ENCODE peak calls at places on chromosomes 2 and 18, in seven cellular contexts. One of them, this sample, is unnamed.

GRCh38 chr2:41500895-41501294 is 546.9 kb upstream of the PKDCC start:
- DNase-seq in effector memory CD4-positive, alpha-beta T cell: no peak
- DNase-seq in NT2/D1: no peak
- DNase-seq in heart right ventricle: no peak
- DNase-seq in tibial nerve: no peak
- DNase-seq in AG10803: no peak
- DNase-seq in naive thymus-derived CD4-positive, alpha-beta T cell: no peak
- DNase-seq in this sample: no peak

GRCh38 chr2:227657204-227657845 is 9.3 kb upstream of the SCYGR5 start:
- DNase-seq in tibial nerve: no peak
- DNase-seq in AG10803: no peak
- DNase-seq in heart right ventricle: no peak
- DNase-seq in NT2/D1: no peak
- DNase-seq in naive thymus-derived CD4-positive, alpha-beta T cell: no peak
- DNase-seq in effector memory CD4-positive, alpha-beta T cell: no peak
- DNase-seq in this sample: no peak

GRCh38 chr2:230944804-230945372 is 19.8 kb upstream of the GPR55 start:
- DNase-seq in naive thymus-derived CD4-positive, alpha-beta T cell: no peak
- DNase-seq in effector memory CD4-positive, alpha-beta T cell: no peak
- DNase-seq in tibial nerve: no peak
- DNase-seq in heart right ventricle: no peak
- DNase-seq in NT2/D1: no peak
- DNase-seq in AG10803: no peak
- DNase-seq in this sample: no peak

GRCh38 chr2:86625096-86625495 is 1.4 kb upstream of the RNF103 start:
- DNase-seq in effector memory CD4-positive, alpha-beta T cell: no peak
- DNase-seq in NT2/D1: no peak
- DNase-seq in heart right ventricle: no peak
- DNase-seq in naive thymus-derived CD4-positive, alpha-beta T cell: no peak
- DNase-seq in AG10803: no peak
- DNase-seq in tibial nerve: no peak
- DNase-seq in this sample: no peak

GRCh38 chr2:196226058-196226747 is 54.8 kb upstream of the STK17B start:
- DNase-seq in effector memory CD4-positive, alpha-beta T cell: no peak
- DNase-seq in NT2/D1: no peak
- DNase-seq in tibial nerve: no peak
- DNase-seq in naive thymus-derived CD4-positive, alpha-beta T cell: no peak
- DNase-seq in heart right ventricle: no peak
- DNase-seq in AG10803: no peak
- DNase-seq in this sample: no peak

GRCh38 chr2:105643405-105644173 is 101.1 kb upstream of the NCK2 start:
- DNase-seq in NT2/D1: no peak
- DNase-seq in effector memory CD4-positive, alpha-beta T cell: no peak
- DNase-seq in tibial nerve: no peak
- DNase-seq in naive thymus-derived CD4-positive, alpha-beta T cell: no peak
- DNase-seq in AG10803: no peak
- DNase-seq in heart right ventricle: no peak
- DNase-seq in this sample: no peak

GRCh38 chr2:64168756-64169155 is 24.5 kb upstream of the PELI1 start:
- DNase-seq in NT2/D1: no peak
- DNase-seq in heart right ventricle: no peak
- DNase-seq in AG10803: no peak
- DNase-seq in naive thymus-derived CD4-positive, alpha-beta T cell: no peak
- DNase-seq in tibial nerve: no peak
- DNase-seq in effector memory CD4-positive, alpha-beta T cell: no peak
- DNase-seq in this sample: no peak

GRCh38 chr2:85678794-85679672 is 11.0 kb upstream of the SFTPB start:
- DNase-seq in heart right ventricle: peak
- DNase-seq in naive thymus-derived CD4-positive, alpha-beta T cell: peak
- DNase-seq in NT2/D1: peak
- DNase-seq in effector memory CD4-positive, alpha-beta T cell: peak
- DNase-seq in tibial nerve: peak
- DNase-seq in AG10803: peak
- DNase-seq in this sample: peak

GRCh38 chr18:38747153-38747552 is 1181.6 kb upstream of the CELF4 start:
- DNase-seq in effector memory CD4-positive, alpha-beta T cell: no peak
- DNase-seq in tibial nerve: no peak
- DNase-seq in heart right ventricle: no peak
- DNase-seq in AG10803: no peak
- DNase-seq in naive thymus-derived CD4-positive, alpha-beta T cell: no peak
- DNase-seq in NT2/D1: no peak
- DNase-seq in this sample: no peak

GRCh38 chr18:33833847-33834246 is 255.8 kb downstream of the ASXL3 start:
- DNase-seq in tibial nerve: no peak
- DNase-seq in effector memory CD4-positive, alpha-beta T cell: no peak
- DNase-seq in NT2/D1: no peak
- DNase-seq in AG10803: no peak
- DNase-seq in naive thymus-derived CD4-positive, alpha-beta T cell: no peak
- DNase-seq in heart right ventricle: no peak
- DNase-seq in this sample: no peak

GRCh38 chr2:127225186-127225960 is 5.3 kb upstream of the CYP27C1 start:
- DNase-seq in naive thymus-derived CD4-positive, alpha-beta T cell: no peak
- DNase-seq in AG10803: peak
- DNase-seq in NT2/D1: no peak
- DNase-seq in tibial nerve: no peak
- DNase-seq in effector memory CD4-positive, alpha-beta T cell: no peak
- DNase-seq in heart right ventricle: no peak
- DNase-seq in this sample: no peak

GRCh38 chr2:227163998-227164744 is at the start of the genes COL4A3 and COL4A4:
- DNase-seq in AG10803: no peak
- DNase-seq in naive thymus-derived CD4-positive, alpha-beta T cell: peak
- DNase-seq in heart right ventricle: peak
- DNase-seq in effector memory CD4-positive, alpha-beta T cell: no peak
- DNase-seq in NT2/D1: no peak
- DNase-seq in tibial nerve: no peak
- DNase-seq in this sample: no peak

GRCh38 chr2:109562421-109562820 is 51.3 kb downstream of the SEPTIN10 start:
- DNase-seq in naive thymus-derived CD4-positive, alpha-beta T cell: no peak
- DNase-seq in tibial nerve: no peak
- DNase-seq in effector memory CD4-positive, alpha-beta T cell: no peak
- DNase-seq in AG10803: no peak
- DNase-seq in heart right ventricle: no peak
- DNase-seq in NT2/D1: no peak
- DNase-seq in this sample: no peak

GRCh38 chr2:191845248-191845715 is 1.6 kb downstream of the CAVIN2 start:
- DNase-seq in heart right ventricle: peak
- DNase-seq in NT2/D1: no peak
- DNase-seq in effector memory CD4-positive, alpha-beta T cell: no peak
- DNase-seq in AG10803: no peak
- DNase-seq in tibial nerve: no peak
- DNase-seq in naive thymus-derived CD4-positive, alpha-beta T cell: no peak
- DNase-seq in this sample: no peak

GRCh38 chr2:149611100-149611820 is 23.7 kb upstream of the MMADHC start:
- DNase-seq in tibial nerve: no peak
- DNase-seq in NT2/D1: no peak
- DNase-seq in effector memory CD4-positive, alpha-beta T cell: no peak
- DNase-seq in heart right ventricle: no peak
- DNase-seq in AG10803: peak
- DNase-seq in naive thymus-derived CD4-positive, alpha-beta T cell: no peak
- DNase-seq in this sample: no peak

GRCh38 chr18:59748628-59749360 is 51.6 kb upstream of the CCBE1 start:
- DNase-seq in heart right ventricle: no peak
- DNase-seq in effector memory CD4-positive, alpha-beta T cell: no peak
- DNase-seq in NT2/D1: no peak
- DNase-seq in tibial nerve: no peak
- DNase-seq in naive thymus-derived CD4-positive, alpha-beta T cell: no peak
- DNase-seq in AG10803: peak
- DNase-seq in this sample: no peak

GRCh38 chr18:75247041-75247551 is 36.5 kb downstream of the TSHZ1 start:
- DNase-seq in heart right ventricle: no peak
- DNase-seq in effector memory CD4-positive, alpha-beta T cell: no peak
- DNase-seq in AG10803: peak
- DNase-seq in NT2/D1: no peak
- DNase-seq in tibial nerve: no peak
- DNase-seq in naive thymus-derived CD4-positive, alpha-beta T cell: no peak
- DNase-seq in this sample: peak

GRCh38 chr2:73228631-73229030 is 4.4 kb downstream of the PRADC1 start:
- DNase-seq in heart right ventricle: no peak
- DNase-seq in AG10803: no peak
- DNase-seq in naive thymus-derived CD4-positive, alpha-beta T cell: no peak
- DNase-seq in NT2/D1: no peak
- DNase-seq in effector memory CD4-positive, alpha-beta T cell: no peak
- DNase-seq in tibial nerve: no peak
- DNase-seq in this sample: no peak

GRCh38 chr18:24397131-24397693 is 412 bp downstream of the OSBPL1A start:
- DNase-seq in naive thymus-derived CD4-positive, alpha-beta T cell: no peak
- DNase-seq in effector memory CD4-positive, alpha-beta T cell: peak
- DNase-seq in heart right ventricle: peak
- DNase-seq in AG10803: peak
- DNase-seq in NT2/D1: no peak
- DNase-seq in tibial nerve: peak
- DNase-seq in this sample: peak
- H3K4me3 ChIP-seq in naive thymus-derived CD4-positive, alpha-beta T cell: peak
- H3K4me3 ChIP-seq in effector memory CD4-positive, alpha-beta T cell: peak
- H3K4me3 ChIP-seq in heart right ventricle: peak
- H3K4me3 ChIP-seq in AG10803: peak
- H3K4me3 ChIP-seq in NT2/D1: peak
- H3K4me3 ChIP-seq in tibial nerve: peak
- H3K4me3 ChIP-seq in this sample: peak

DNA sequence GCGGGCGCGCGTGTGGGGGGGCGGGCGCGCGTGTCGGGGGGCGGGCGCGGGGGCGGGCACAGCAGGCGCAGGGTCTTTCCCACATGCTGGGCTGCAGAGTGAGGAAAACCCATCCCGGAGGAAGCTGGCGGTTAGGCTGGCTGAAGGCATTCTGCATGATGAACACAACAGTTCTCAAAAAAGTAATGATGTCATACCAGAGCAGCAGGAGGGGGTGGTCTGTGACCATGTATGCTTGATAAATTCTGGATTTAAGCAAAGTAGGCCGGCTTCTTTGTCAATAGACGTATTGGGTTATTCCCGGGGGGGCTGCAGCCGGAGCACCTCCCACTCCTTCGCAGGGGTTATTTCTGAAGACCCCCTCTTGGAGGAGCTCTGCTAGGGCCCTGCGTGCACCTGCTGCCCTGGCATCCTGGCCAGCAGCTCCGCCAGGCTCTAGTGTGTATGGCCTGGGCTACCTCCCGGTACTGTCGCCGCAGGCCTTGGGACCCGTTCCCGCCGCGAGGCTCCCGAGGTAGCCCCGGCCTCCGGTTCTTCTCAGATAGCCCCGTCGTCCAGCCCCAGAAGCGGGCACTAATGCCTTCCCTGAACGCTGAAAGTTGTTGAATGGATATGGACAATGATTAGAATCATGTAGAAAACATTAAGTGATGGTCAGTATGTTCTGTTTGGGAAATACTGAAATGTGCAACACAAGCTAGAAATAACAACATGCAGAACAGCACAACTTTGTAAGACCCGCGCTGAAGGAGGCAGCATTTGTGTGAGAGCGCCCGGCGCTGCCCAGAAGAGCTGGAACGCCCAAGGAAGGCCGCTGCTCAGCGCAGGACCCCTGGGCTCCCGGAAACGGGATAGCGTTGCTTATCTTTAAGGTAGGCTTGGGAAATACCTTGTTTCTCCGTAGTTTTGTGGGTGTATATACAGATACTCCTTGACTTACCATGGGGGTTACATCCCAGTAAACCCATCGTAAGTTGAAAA is 101.4 kb upstream of the RAB6C start:
- DNase-seq in naive thymus-derived CD4-positive, alpha-beta T cell: no peak
- DNase-seq in NT2/D1: no peak
- DNase-seq in AG10803: peak
- DNase-seq in tibial nerve: no peak
- DNase-seq in effector memory CD4-positive, alpha-beta T cell: no peak
- DNase-seq in heart right ventricle: no peak
- DNase-seq in this sample: peak
- H3K4me3 ChIP-seq in naive thymus-derived CD4-positive, alpha-beta T cell: peak
- H3K4me3 ChIP-seq in NT2/D1: peak
- H3K4me3 ChIP-seq in AG10803: peak
- H3K4me3 ChIP-seq in tibial nerve: peak
- H3K4me3 ChIP-seq in effector memory CD4-positive, alpha-beta T cell: peak
- H3K4me3 ChIP-seq in heart right ventricle: peak
- H3K4me3 ChIP-seq in this sample: peak

GRCh38 chr2:9814129-9814868 is 29.0 kb upstream of the TAF1B start:
- DNase-seq in tibial nerve: no peak
- DNase-seq in heart right ventricle: no peak
- DNase-seq in NT2/D1: no peak
- DNase-seq in AG10803: no peak
- DNase-seq in effector memory CD4-positive, alpha-beta T cell: no peak
- DNase-seq in naive thymus-derived CD4-positive, alpha-beta T cell: no peak
- DNase-seq in this sample: no peak
- H3K4me3 ChIP-seq in tibial nerve: no peak
- H3K4me3 ChIP-seq in heart right ventricle: no peak
- H3K4me3 ChIP-seq in NT2/D1: no peak
- H3K4me3 ChIP-seq in AG10803: peak
- H3K4me3 ChIP-seq in effector memory CD4-positive, alpha-beta T cell: no peak
- H3K4me3 ChIP-seq in naive thymus-derived CD4-positive, alpha-beta T cell: no peak
- H3K4me3 ChIP-seq in this sample: no peak

GRCh38 chr2:36287363-36288275 is 68.0 kb upstream of the CRIM1 start:
- DNase-seq in heart right ventricle: no peak
- DNase-seq in NT2/D1: no peak
- DNase-seq in effector memory CD4-positive, alpha-beta T cell: no peak
- DNase-seq in naive thymus-derived CD4-positive, alpha-beta T cell: no peak
- DNase-seq in AG10803: no peak
- DNase-seq in tibial nerve: no peak
- DNase-seq in this sample: no peak
- H3K4me3 ChIP-seq in heart right ventricle: no peak
- H3K4me3 ChIP-seq in NT2/D1: no peak
- H3K4me3 ChIP-seq in effector memory CD4-positive, alpha-beta T cell: no peak
- H3K4me3 ChIP-seq in naive thymus-derived CD4-positive, alpha-beta T cell: no peak
- H3K4me3 ChIP-seq in AG10803: no peak
- H3K4me3 ChIP-seq in tibial nerve: no peak
- H3K4me3 ChIP-seq in this sample: no peak